ENCODE peak calls at places on chromosomes 16 and 17, in five cellular contexts. One of them, this sample, is unnamed.

GRCh38 chr17:1640329-1641064 is 5.0 kb downstream of the SCARF1 start:
- DNase-seq in uterus: no peak
- DNase-seq in tibial artery: no peak
- DNase-seq in transverse colon: no peak
- DNase-seq in endodermal cell: peak
- DNase-seq in this sample: no peak

GRCh38 chr16:50228364-50228868 is 37.9 kb upstream of the ADCY7 start:
- DNase-seq in uterus: no peak
- DNase-seq in tibial artery: no peak
- DNase-seq in transverse colon: no peak
- DNase-seq in endodermal cell: no peak
- DNase-seq in this sample: no peak

GRCh38 chr16:28294201-28294600 is 1.9 kb downstream of the SBK1 start:
- DNase-seq in uterus: no peak
- DNase-seq in tibial artery: no peak
- DNase-seq in transverse colon: no peak
- DNase-seq in endodermal cell: no peak
- DNase-seq in this sample: no peak

GRCh38 chr17:72978593-72979218 is 113.8 kb downstream of the SLC39A11 start:
- DNase-seq in uterus: no peak
- DNase-seq in tibial artery: no peak
- DNase-seq in transverse colon: no peak
- DNase-seq in endodermal cell: no peak
- DNase-seq in this sample: no peak

GRCh38 chr17:71975331-71975801 is 145.5 kb upstream of the SOX9 start:
- DNase-seq in uterus: peak
- DNase-seq in tibial artery: peak
- DNase-seq in transverse colon: peak
- DNase-seq in endodermal cell: peak
- DNase-seq in this sample: peak

GRCh38 chr17:4551141-4551540 is 4.0 kb downstream of the MYBBP1A start:
- DNase-seq in uterus: no peak
- DNase-seq in tibial artery: no peak
- DNase-seq in transverse colon: no peak
- DNase-seq in endodermal cell: peak
- DNase-seq in this sample: no peak

GRCh38 chr17:72657467-72658317 is 434.8 kb downstream of the SLC39A11 start:
- DNase-seq in uterus: no peak
- DNase-seq in tibial artery: no peak
- DNase-seq in transverse colon: no peak
- DNase-seq in endodermal cell: peak
- DNase-seq in this sample: no peak

GRCh38 chr16:4702466-4702808 is 9.1 kb downstream of the NUDT16L1 start:
- DNase-seq in uterus: no peak
- DNase-seq in tibial artery: no peak
- DNase-seq in transverse colon: no peak
- DNase-seq in endodermal cell: no peak
- DNase-seq in this sample: no peak

GRCh38 chr17:77495575-77495974 is 354.8 kb downstream of the SEC14L1 start:
- DNase-seq in uterus: no peak
- DNase-seq in tibial artery: peak
- DNase-seq in transverse colon: peak
- DNase-seq in endodermal cell: peak
- DNase-seq in this sample: no peak

GRCh38 chr17:10337976-10338375 is 34.8 kb downstream of the MYH13 start:
- DNase-seq in uterus: no peak
- DNase-seq in tibial artery: no peak
- DNase-seq in transverse colon: no peak
- DNase-seq in endodermal cell: no peak
- DNase-seq in this sample: no peak

GRCh38 chr17:53353919-53354351 is 468.8 kb upstream of the KIF2B start:
- DNase-seq in uterus: no peak
- DNase-seq in tibial artery: no peak
- DNase-seq in transverse colon: peak
- DNase-seq in endodermal cell: no peak
- DNase-seq in this sample: no peak

GRCh38 chr16:69481901-69482341 is 57.5 kb downstream of the CYB5B start:
- DNase-seq in uterus: peak
- DNase-seq in tibial artery: peak
- DNase-seq in transverse colon: peak
- DNase-seq in endodermal cell: peak
- DNase-seq in this sample: peak

GRCh38 chr17:79075433-79075805 is 795 bp downstream of the ENGASE start:
- DNase-seq in uterus: no peak
- DNase-seq in tibial artery: no peak
- DNase-seq in transverse colon: no peak
- DNase-seq in endodermal cell: no peak
- DNase-seq in this sample: no peak

GRCh38 chr16:77570574-77570973 is 135.7 kb upstream of the ADAMTS18 start:
- DNase-seq in uterus: no peak
- DNase-seq in tibial artery: no peak
- DNase-seq in transverse colon: no peak
- DNase-seq in endodermal cell: no peak
- DNase-seq in this sample: no peak

GRCh38 chr16:90046971-90047713 is 27.9 kb upstream of the DBNDD1 start:
- DNase-seq in uterus: peak
- DNase-seq in tibial artery: peak
- DNase-seq in transverse colon: peak
- DNase-seq in endodermal cell: peak
- DNase-seq in this sample: peak

GRCh38 chr16:80931985-80932720 is 74.5 kb downstream of the CMC2 start:
- DNase-seq in uterus: peak
- DNase-seq in tibial artery: peak
- DNase-seq in transverse colon: peak
- DNase-seq in endodermal cell: peak
- DNase-seq in this sample: peak

GRCh38 chr17:68910256-68910705 is 44.9 kb downstream of the ABCA8 start:
- DNase-seq in uterus: peak
- DNase-seq in tibial artery: peak
- DNase-seq in transverse colon: no peak
- DNase-seq in endodermal cell: peak
- DNase-seq in this sample: peak

GRCh38 chr16:50284131-50284911 is 18.0 kb downstream of the ADCY7 start:
- DNase-seq in uterus: no peak
- DNase-seq in tibial artery: peak
- DNase-seq in transverse colon: peak
- DNase-seq in endodermal cell: no peak
- DNase-seq in this sample: peak

GRCh38 chr17:72021417-72022041 is 99.3 kb upstream of the SOX9 start:
- DNase-seq in uterus: no peak
- DNase-seq in tibial artery: no peak
- DNase-seq in transverse colon: no peak
- DNase-seq in endodermal cell: no peak
- DNase-seq in this sample: no peak

GRCh38 chr17:50558955-50559614 is 1.4 kb upstream of the CACNA1G start:
- DNase-seq in uterus: no peak
- DNase-seq in tibial artery: no peak
- DNase-seq in transverse colon: no peak
- DNase-seq in endodermal cell: peak
- DNase-seq in this sample: no peak

GRCh38 chr17:40956401-40957254 is 10.1 kb downstream of the KRT39 start:
- DNase-seq in uterus: no peak
- DNase-seq in tibial artery: no peak
- DNase-seq in transverse colon: no peak
- DNase-seq in endodermal cell: no peak
- DNase-seq in this sample: no peak

GRCh38 chr16:6066601-6067000 is 969.0 kb upstream of the EEF2KMT start:
- DNase-seq in uterus: no peak
- DNase-seq in tibial artery: no peak
- DNase-seq in transverse colon: no peak
- DNase-seq in endodermal cell: no peak
- DNase-seq in this sample: no peak

GRCh38 chr17:69820881-69821473 is 254.0 kb upstream of the KCNJ16 start:
- DNase-seq in uterus: no peak
- DNase-seq in tibial artery: no peak
- DNase-seq in transverse colon: no peak
- DNase-seq in endodermal cell: no peak
- DNase-seq in this sample: no peak

DNA sequence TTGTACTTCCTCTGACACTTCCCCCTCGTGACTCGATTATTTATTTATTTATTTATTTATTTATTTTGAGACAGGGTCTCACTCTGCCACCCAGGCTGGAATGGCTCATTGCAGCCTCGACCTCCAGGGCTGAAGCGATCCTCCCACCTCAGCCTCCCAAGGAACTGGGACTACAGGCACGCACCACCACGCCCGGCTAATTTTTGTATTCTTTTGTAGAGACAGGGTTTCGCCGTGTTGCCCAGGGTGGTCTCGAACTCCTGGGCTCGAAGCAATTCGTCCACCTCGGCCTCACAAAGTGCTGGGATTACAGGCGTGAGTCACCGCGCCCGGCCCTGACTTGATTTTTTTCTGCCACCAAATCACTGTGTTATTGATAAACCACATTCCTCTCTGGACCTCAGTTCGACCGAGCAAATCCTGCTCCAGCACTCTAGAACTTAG is 773 bp upstream of the RPL23A start:
- DNase-seq in uterus: no peak
- DNase-seq in tibial artery: no peak
- DNase-seq in transverse colon: no peak
- DNase-seq in endodermal cell: no peak
- DNase-seq in this sample: no peak
- H3K4me3 ChIP-seq in uterus: peak
- H3K4me3 ChIP-seq in tibial artery: peak
- H3K4me3 ChIP-seq in transverse colon: no peak
- H3K4me3 ChIP-seq in endodermal cell: peak
- H3K4me3 ChIP-seq in this sample: peak

DNA sequence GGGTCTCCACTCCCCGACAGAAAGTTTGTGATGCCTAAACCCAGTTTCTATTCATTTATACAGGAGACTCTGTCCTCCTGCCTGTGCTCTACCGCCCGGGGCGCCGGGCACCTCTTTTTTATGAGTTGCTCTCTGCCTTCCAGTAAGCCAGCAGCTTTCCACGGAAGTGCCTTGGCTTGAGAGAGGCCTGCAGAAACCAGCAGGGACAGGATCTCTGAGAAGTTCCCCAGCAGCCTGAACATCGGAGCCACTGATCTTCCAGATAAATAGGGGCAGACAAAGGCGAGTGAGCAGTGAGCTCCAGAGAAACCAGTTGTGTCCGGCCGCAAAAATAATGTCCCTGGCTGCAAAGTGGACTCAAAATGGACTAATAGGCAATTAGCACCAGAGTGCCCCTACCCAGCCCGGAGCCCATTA is 73.9 kb downstream of the NT5M start:
- DNase-seq in uterus: no peak
- DNase-seq in tibial artery: no peak
- DNase-seq in transverse colon: no peak
- DNase-seq in endodermal cell: no peak
- DNase-seq in this sample: no peak
- H3K27ac ChIP-seq in uterus: no peak
- H3K27ac ChIP-seq in tibial artery: no peak
- H3K27ac ChIP-seq in transverse colon: no peak
- H3K27ac ChIP-seq in endodermal cell: no peak
- H3K27ac ChIP-seq in this sample: no peak

GRCh38 chr16:88977845-88978607 is 1.0 kb upstream of the CBFA2T3 start:
- DNase-seq in uterus: no peak
- DNase-seq in tibial artery: no peak
- DNase-seq in transverse colon: no peak
- DNase-seq in endodermal cell: no peak
- DNase-seq in this sample: no peak

GRCh38 chr16:88975511-88976061 is 1.4 kb downstream of the CBFA2T3 start:
- DNase-seq in uterus: no peak
- DNase-seq in tibial artery: no peak
- DNase-seq in transverse colon: no peak
- DNase-seq in endodermal cell: no peak
- DNase-seq in this sample: no peak

GRCh38 chr16:88978608-88979346 is 1.8 kb upstream of the CBFA2T3 start:
- DNase-seq in uterus: no peak
- DNase-seq in tibial artery: no peak
- DNase-seq in transverse colon: peak
- DNase-seq in endodermal cell: no peak
- DNase-seq in this sample: no peak

GRCh38 chr16:88976359-88977027 is 514 bp downstream of the CBFA2T3 start:
- DNase-seq in uterus: no peak
- DNase-seq in tibial artery: no peak
- DNase-seq in transverse colon: no peak
- DNase-seq in endodermal cell: no peak
- DNase-seq in this sample: no peak

DNA sequence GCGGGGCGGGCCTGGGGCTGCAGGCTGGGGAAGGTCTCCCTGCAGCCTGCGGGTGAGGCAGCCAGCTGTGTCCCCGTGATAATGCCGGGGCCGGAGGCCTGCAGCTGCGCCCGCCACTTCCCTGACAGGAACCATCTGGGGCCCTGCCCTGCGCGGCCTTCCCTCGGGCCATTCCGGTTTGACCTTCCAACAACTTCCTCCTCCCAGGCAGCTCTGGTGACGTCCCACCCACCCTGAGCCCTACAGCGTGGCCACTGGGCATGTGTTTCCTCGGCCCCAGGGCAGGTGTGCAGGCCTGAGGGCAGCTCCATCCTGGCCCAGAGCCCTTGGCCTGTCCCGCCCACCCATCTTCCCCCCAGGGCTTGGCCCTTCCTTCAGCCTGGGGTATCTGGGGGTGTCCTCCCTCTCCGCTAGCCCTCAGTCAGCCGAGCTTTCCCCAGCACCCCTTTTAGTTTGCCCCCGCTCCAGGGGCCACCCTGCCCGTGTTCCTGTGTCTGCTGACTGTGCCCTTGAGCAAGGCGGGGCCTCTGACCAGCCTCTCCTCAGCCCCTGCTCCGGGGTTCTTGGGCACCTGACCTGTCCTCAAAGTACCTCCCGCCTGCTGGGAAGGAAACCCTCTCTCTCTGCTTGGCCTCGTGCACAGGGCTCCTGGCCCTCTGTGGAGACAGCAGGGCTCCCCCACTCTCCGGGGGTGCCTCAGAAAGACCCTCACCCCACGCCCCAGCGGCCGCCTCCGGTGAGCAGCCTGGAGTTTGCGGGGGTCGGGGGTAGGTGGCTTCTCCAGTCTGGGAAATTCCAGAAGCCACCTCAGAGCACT is at the start of gene CBFA2T3:
- DNase-seq in uterus: peak
- DNase-seq in tibial artery: peak
- DNase-seq in transverse colon: peak
- DNase-seq in endodermal cell: no peak
- DNase-seq in this sample: peak
- H3K4me3 ChIP-seq in uterus: no peak
- H3K4me3 ChIP-seq in tibial artery: peak
- H3K4me3 ChIP-seq in transverse colon: no peak
- H3K4me3 ChIP-seq in endodermal cell: no peak
- H3K4me3 ChIP-seq in this sample: no peak

DNA sequence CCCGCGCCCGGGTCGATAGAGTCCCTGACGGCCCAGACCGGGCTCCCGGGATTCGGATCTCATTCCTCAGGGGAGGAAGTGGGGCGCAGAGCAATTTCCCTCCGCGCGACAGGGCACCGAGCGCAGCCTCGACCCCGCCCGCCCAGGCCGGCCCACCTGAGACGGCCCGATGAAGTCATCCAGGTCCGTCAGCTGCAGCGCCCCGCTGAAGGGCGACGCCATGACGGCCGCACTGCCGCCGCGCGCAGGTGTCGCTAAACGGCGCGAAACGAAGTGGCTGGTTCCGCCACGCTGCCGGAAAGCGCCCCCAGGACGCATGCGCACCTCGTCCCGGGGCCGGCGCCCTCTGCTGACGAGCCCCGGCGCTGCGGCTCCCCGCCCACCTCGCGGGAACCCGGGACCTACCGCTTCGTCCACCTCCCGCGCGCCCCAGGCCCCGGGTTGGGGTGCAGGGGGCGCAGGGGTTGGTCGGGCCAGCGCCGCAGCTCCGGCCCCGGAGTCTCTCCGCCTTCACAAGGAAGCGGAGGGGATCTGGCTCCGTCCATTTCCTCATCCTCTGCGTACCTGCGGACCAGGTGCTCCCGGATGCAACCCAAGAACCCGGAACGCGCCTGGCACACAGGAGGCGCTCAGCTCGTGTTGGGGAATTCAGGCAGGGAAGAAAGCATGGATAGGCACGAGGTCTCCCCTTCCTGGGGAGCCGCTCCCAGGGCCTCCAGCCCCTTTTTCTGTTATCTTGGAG is at the start of gene CIAO3:
- DNase-seq in uterus: peak
- DNase-seq in tibial artery: peak
- DNase-seq in transverse colon: peak
- DNase-seq in endodermal cell: peak
- DNase-seq in this sample: peak
- H3K27ac ChIP-seq in uterus: peak
- H3K27ac ChIP-seq in tibial artery: peak
- H3K27ac ChIP-seq in transverse colon: peak
- H3K27ac ChIP-seq in endodermal cell: no peak
- H3K27ac ChIP-seq in this sample: peak

This sample was measured in gastrocnemius medialis.